ENCODE peak calls at places on chromosomes 2 and 18, in eight cellular contexts. B, U, C, H, E, G, O and S are unnamed samples. For H3K9me3, the result is how much of the 10 kb centered on the place peaks cover.

GRCh38 chr2:205022751-205023150 is 477.5 kb downstream of the PARD3B start:
- DNase-seq in B (no peak), U (no peak), C (no peak), H (no peak), E (no peak), G (no peak), O (no peak), S (no peak)

GRCh38 chr18:31977270-31977872 is 34.4 kb upstream of the TRAPPC8 start:
- DNase-seq in B (no peak), U (peak), C (peak), H (peak), E (peak), G (no peak), O (no peak), S (peak)

GRCh38 chr18:12328179-12328823 is 20.3 kb downstream of the TUBB6 start:
- DNase-seq in B (no peak), U (no peak), C (no peak), H (no peak), E (no peak), G (no peak), O (no peak), S (no peak)

GRCh38 chr2:181573140-181573736 is 83.7 kb downstream of the CERKL start:
- DNase-seq in B (no peak), U (no peak), C (no peak), H (no peak), E (no peak), G (no peak), O (no peak), S (no peak)

GRCh38 chr2:11980809-11981208 is 234.4 kb downstream of the LPIN1 start:
- DNase-seq in B (no peak), U (peak), C (no peak), H (no peak), E (no peak), G (no peak), O (no peak), S (no peak)

GRCh38 chr2:226478121-226478809 is 321.4 kb downstream of the IRS1 start:
- DNase-seq in B (peak), U (peak), C (peak), H (no peak), E (no peak), G (no peak), O (peak), S (no peak)

GRCh38 chr2:202035089-202035940 is 1.7 kb downstream of the FZD7 start:
- DNase-seq in B (no peak), U (no peak), C (peak), H (no peak), E (no peak), G (no peak), O (peak), S (peak)

GRCh38 chr2:46320141-46320567 is 22.9 kb downstream of the EPAS1 start:
- DNase-seq in B (no peak), U (peak), C (no peak), H (no peak), E (no peak), G (no peak), O (no peak), S (no peak)

GRCh38 chr2:130790808-130791616 is 35.7 kb downstream of the AMER3 start:
- DNase-seq in B (no peak), U (no peak), C (no peak), H (no peak), E (no peak), G (no peak), O (no peak), S (no peak)

GRCh38 chr2:186347472-186347871 is 138.6 kb upstream of the ZC3H15 start:
- DNase-seq in B (no peak), U (no peak), C (no peak), H (no peak), E (no peak), G (no peak), O (no peak), S (no peak)

GRCh38 chr2:13821255-13821880 is 811.1 kb upstream of the LRATD1 start:
- DNase-seq in B (no peak), U (no peak), C (no peak), H (no peak), E (no peak), G (no peak), O (no peak), S (no peak)

GRCh38 chr2:7815726-7816125 is 866.1 kb upstream of the ID2 start:
- DNase-seq in B (no peak), U (no peak), C (no peak), H (no peak), E (no peak), G (no peak), O (no peak), S (no peak)

GRCh38 chr2:105734762-105735538 is 9.8 kb upstream of the NCK2 start:
- DNase-seq in B (no peak), U (no peak), C (no peak), H (no peak), E (no peak), G (no peak), O (no peak), S (no peak)

GRCh38 chr2:226891780-226892590 is 56.1 kb downstream of the RHBDD1 start:
- DNase-seq in B (no peak), U (no peak), C (no peak), H (no peak), E (no peak), G (no peak), O (no peak), S (no peak)

GRCh38 chr2:176392744-176393414 is 123.6 kb downstream of the MTX2 start:
- DNase-seq in B (no peak), U (no peak), C (no peak), H (no peak), E (no peak), G (no peak), O (no peak), S (no peak)

GRCh38 chr18:5530623-5531022 is 13.2 kb downstream of the EPB41L3 start:
- DNase-seq in B (no peak), U (no peak), C (no peak), H (no peak), E (no peak), G (no peak), O (no peak), S (no peak)

GRCh38 chr2:60533114-60534033 is 20.1 kb downstream of the BCL11A start:
- DNase-seq in B (no peak), U (no peak), C (no peak), H (no peak), E (no peak), G (no peak), O (no peak), S (no peak)

GRCh38 chr2:144505245-144505801 is 14.6 kb downstream of the ZEB2 start:
- DNase-seq in B (no peak), U (no peak), C (no peak), H (no peak), E (no peak), G (no peak), O (no peak), S (no peak)

GRCh38 chr2:133171396-133172004 is 396.8 kb downstream of the NCKAP5 start:
- DNase-seq in B (no peak), U (peak), C (no peak), H (no peak), E (peak), G (no peak), O (no peak), S (no peak)

GRCh38 chr2:14126846-14127245 is 505.7 kb upstream of the LRATD1 start:
- DNase-seq in B (no peak), U (no peak), C (no peak), H (no peak), E (no peak), G (no peak), O (no peak), S (no peak)

GRCh38 chr2:218344090-218344754 is 12.4 kb upstream of the CATIP start:
- DNase-seq in B (no peak), U (no peak), C (no peak), H (no peak), E (no peak), G (no peak), O (no peak), S (no peak)

GRCh38 chr2:201633862-201634261 is 9.4 kb downstream of the TMEM237 start:
- DNase-seq in B (no peak), U (no peak), C (no peak), H (no peak), E (no peak), G (no peak), O (no peak), S (no peak)

GRCh38 chr2:124666976-124667375 is 641.9 kb downstream of the CNTNAP5 start:
- DNase-seq in B (no peak), U (no peak), C (no peak), H (no peak), E (no peak), G (no peak), O (no peak), S (no peak)

GRCh38 chr2:45178854-45179253 is 169.6 kb upstream of the SIX2 start:
- DNase-seq in B (no peak), U (no peak), C (no peak), H (no peak), E (no peak), G (no peak), O (no peak), S (no peak)

GRCh38 chr2:213266421-213266820 is 17.8 kb upstream of the SPAG16 start:
- DNase-seq in B (no peak), U (no peak), C (no peak), H (no peak), E (no peak), G (no peak), O (no peak), S (no peak)

GRCh38 chr2:205465791-205466190 is 216.5 kb upstream of the NRP2 start:
- DNase-seq in B (no peak), U (no peak), C (no peak), H (no peak), E (no peak), G (no peak), O (no peak), S (no peak)

GRCh38 chr2:134866498-134867099 is 28.2 kb downstream of the ACMSD start:
- DNase-seq in B (no peak), U (no peak), C (no peak), H (no peak), E (no peak), G (no peak), O (no peak), S (no peak)

GRCh38 chr18:59376351-59376935 is 17.4 kb upstream of the LMAN1 start:
- DNase-seq in B (no peak), U (no peak), C (no peak), H (no peak), E (peak), G (no peak), O (no peak), S (no peak)

GRCh38 chr2:26196683-26197418 is 24.0 kb downstream of the GAREM2 start:
- DNase-seq in B (no peak), U (no peak), C (no peak), H (no peak), E (no peak), G (no peak), O (no peak), S (no peak)

GRCh38 chr2:200862532-200863000 is 1.9 kb downstream of the CLK1 start:
- DNase-seq in B (no peak), U (peak), C (peak), H (peak), E (peak), G (peak), O (no peak), S (peak)

GRCh38 chr2:2657121-2657962 is 326.3 kb upstream of the MYT1L start:
- DNase-seq in B (no peak), U (no peak), C (no peak), H (no peak), E (no peak), G (no peak), O (no peak), S (no peak)

GRCh38 chr2:69012310-69013122 is 463 bp upstream of the ANTXR1 start:
- DNase-seq in B (no peak), U (peak), C (peak), H (peak), E (peak), G (no peak), O (peak), S (peak)

GRCh38 chr2:105950521-105951389 is 206.0 kb downstream of the NCK2 start:
- DNase-seq in B (no peak), U (no peak), C (no peak), H (no peak), E (peak), G (no peak), O (no peak), S (no peak)

GRCh38 chr2:152491139-152491472 is 156.1 kb downstream of the FMNL2 start:
- DNase-seq in B (no peak), U (no peak), C (peak), H (no peak), E (no peak), G (no peak), O (peak), S (no peak)

DNA sequence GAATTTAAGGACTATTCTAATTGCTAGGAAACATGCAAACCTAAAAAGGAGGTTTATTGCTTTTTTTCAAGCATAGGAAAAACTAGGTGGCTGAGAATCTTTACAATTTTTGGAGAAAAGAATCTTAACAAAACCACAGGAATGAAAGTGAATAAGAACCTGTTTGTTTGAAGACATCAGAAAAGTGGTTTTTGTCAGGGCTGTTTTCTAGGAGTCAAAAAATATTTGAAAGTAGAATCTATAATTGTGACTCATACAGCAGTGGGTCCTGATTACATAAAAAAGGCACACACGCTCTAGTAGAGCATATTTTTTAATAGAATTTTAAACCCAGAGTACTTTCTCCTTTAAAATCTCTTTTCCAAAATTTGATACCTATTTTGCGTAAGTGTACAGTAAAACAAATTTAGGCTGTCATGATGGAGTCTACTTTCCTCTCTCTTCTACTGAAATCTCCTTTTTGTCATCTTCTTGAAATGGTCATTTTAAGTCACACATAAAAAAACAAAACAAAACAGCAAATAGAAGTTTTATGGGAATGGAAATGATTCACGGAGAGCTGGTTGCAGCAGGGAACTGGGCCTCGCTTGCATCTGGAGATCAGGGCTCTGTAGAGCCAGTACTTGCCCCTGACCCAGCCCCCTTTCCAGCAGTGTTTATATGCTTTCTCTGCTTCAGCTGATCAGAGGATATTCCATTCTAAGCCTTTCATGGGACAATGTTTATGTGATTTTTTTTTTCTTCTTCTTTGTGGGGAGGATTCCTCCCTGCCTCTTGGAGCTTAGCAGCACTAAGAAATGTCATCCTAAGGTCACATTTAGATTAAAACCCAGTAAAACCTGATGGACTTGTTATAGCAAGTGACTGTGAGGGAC is 59.1 kb upstream of the PELI1 start:
- DNase-seq in B (no peak), U (no peak), C (no peak), H (no peak), E (peak), G (no peak), O (no peak), S (no peak)
- H3K4me3 ChIP-seq in B (peak), U (no peak), C (no peak), H (peak), E (peak), G (peak), O (peak), S (peak)

DNA sequence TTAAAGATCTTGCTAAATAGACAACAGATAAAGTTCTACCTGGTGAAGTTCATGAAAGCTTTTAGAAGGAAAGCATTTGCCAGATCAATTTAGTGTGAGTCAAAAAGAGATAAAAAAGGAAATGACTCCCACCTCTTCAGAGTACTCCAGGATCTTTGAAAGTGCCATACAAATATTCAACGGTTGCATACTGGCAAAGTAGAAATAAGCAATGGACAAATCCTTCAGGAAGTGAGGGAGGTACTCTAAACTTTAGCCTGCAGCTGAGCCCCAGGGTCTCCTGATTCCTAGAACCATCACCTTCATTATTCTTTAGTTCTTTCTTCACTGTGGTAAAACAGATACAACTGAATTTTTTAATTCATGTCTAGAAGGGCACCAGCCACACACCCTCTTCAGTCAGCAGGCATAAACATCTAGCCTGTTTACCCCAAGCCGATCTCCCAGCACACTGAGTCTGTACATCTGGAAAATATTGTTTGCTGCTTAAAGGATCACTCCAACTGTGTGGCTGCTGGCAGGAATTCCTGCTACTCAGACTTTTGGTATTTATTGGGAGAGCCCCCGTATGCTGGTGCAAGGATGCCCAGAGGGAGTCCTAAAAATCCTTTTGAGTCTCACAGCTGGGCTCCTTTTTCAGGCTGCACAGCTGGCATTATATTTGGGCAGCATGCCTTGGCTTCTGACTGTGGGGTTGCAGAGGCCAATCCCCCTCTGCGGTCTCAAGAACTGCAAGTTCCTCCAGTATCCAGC is 72.3 kb upstream of the SESTD1 start:
- DNase-seq in B (no peak), U (no peak), C (no peak), H (no peak), E (no peak), G (no peak), O (peak), S (no peak)
- H3K27ac ChIP-seq in B (peak), U (no peak), C (no peak), H (no peak), E (no peak), G (no peak), O (no peak), S (no peak)

GRCh38 chr2:62559582-62559981 is 53.6 kb upstream of the TMEM17 start:
- DNase-seq in B (no peak), U (no peak), C (no peak), H (no peak), E (no peak), G (no peak), O (no peak), S (no peak)

GRCh38 chr2:62556082-62556481 is 50.1 kb upstream of the TMEM17 start:
- DNase-seq in B (no peak), U (no peak), C (no peak), H (no peak), E (no peak), G (no peak), O (no peak), S (no peak)

GRCh38 chr2:62561586-62561985 is 55.6 kb upstream of the TMEM17 start:
- DNase-seq in B (no peak), U (no peak), C (no peak), H (no peak), E (no peak), G (no peak), O (no peak), S (no peak)

GRCh38 chr2:62554440-62554839 is 48.4 kb upstream of the TMEM17 start:
- DNase-seq in B (no peak), U (no peak), C (no peak), H (no peak), E (no peak), G (no peak), O (no peak), S (no peak)

DNA sequence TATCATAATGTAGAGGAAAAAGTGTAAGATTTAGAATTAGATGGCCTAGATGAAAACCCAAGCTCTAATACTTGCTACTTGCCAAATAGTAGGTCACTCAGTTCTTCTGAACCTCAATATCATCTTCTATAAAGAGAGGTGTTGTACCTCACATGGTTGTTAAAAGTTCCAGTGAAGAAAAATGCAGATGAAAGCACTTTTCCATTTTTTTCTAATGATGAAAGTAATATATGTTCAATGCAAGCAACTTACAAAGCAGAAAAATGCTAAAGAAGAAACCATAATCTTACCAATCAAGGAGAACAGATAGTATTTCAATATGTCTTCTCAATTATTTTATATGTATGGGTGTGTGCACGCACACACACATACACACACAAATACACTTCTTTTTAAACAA is 52.7 kb upstream of the TMEM17 start:
- DNase-seq in B (no peak), U (no peak), C (no peak), H (no peak), E (no peak), G (no peak), O (no peak), S (no peak)
- H3K9me3 ChIP-seq in B (under half), U (under half), C (under half), H (under half), E (under half), G (under half), O (under half), S (under half)

GRCh38 chr18:34976084-34976483 is 65.1 kb upstream of the MAPRE2 start:
- DNase-seq in B (no peak), U (no peak), C (no peak), H (no peak), E (no peak), G (no peak), O (peak), S (no peak)
- H3K4me3 ChIP-seq in B (peak), U (peak), C (no peak), H (no peak), E (peak), G (peak), O (peak), S (no peak)

GRCh38 chr2:65545818-65546217 is 113.4 kb upstream of the SPRED2 start:
- DNase-seq in B (no peak), U (no peak), C (no peak), H (no peak), E (no peak), G (no peak), O (no peak), S (no peak)
- H3K27ac ChIP-seq in B (no peak), U (no peak), C (no peak), H (no peak), E (no peak), G (no peak), O (peak), S (no peak)

DNA sequence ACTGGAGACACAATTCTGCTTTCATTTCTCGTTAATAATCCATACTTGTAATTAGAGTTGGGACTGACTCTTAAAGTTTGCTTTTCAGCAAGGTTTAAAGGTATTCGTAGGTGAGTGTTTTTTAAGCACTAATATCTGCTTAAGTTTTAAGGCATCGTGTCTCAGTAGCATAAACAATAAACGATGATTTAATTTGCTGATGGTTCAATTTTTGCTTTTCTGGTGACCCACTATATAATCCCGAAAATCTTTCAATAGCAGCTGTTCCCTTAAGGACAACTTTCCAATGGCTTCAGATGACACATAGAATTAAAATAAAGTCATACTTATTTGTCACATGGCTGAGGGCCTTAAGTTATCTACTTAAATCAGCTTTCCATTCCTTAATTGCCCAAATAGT is 859.5 kb upstream of the SOX11 start:
- DNase-seq in B (no peak), U (no peak), C (no peak), H (no peak), E (no peak), G (no peak), O (no peak), S (no peak)
- H3K9me3 ChIP-seq in B (under half), U (under half), C (under half), H (under half), E (under half), G (under half), O (under half), S (under half)

GRCh38 chr2:49988301-49988700 is 834.0 kb upstream of the FSHR start:
- DNase-seq in B (no peak), U (no peak), C (no peak), H (no peak), E (no peak), G (no peak), O (no peak), S (no peak)

GRCh38 chr2:49988816-49989215 is 834.5 kb upstream of the FSHR start:
- DNase-seq in B (no peak), U (no peak), C (no peak), H (no peak), E (no peak), G (no peak), O (no peak), S (no peak)
- H3K4me3 ChIP-seq in B (no peak), U (no peak), C (no peak), H (no peak), E (no peak), G (no peak), O (no peak), S (no peak)

GRCh38 chr2:223797811-223798721 is 39.3 kb downstream of the AP1S3 start:
- DNase-seq in B (no peak), U (peak), C (peak), H (no peak), E (peak), G (no peak), O (no peak), S (no peak)
- H3K27ac ChIP-seq in B (no peak), U (no peak), C (no peak), H (peak), E (no peak), G (no peak), O (no peak), S (no peak)

GRCh38 chr18:51630706-51631105 is 433.2 kb upstream of the MEX3C start:
- DNase-seq in B (no peak), U (no peak), C (no peak), H (no peak), E (no peak), G (no peak), O (no peak), S (no peak)
- H3K9me3 ChIP-seq in B (under half), U (under half), C (under half), H (under half), E (under half), G (under half), O (under half), S (under half)